ENCODE peak calls at places on chromosomes 2 and 18, in eight cellular contexts. M, P, T, B, I, E, R and F are unnamed samples.

GRCh38 chr18:11089931-11090715 is 59.2 kb downstream of the PIEZO2 start:
- DNase-seq in M (no peak), P (no peak), T (no peak), B (no peak), I (no peak), E (no peak), R (no peak), F (no peak)

GRCh38 chr18:22930089-22930713 is 2.9 kb upstream of the RBBP8 start:
- DNase-seq in M (peak; percentile 72), P (peak; percentile 93), T (peak; percentile 71), B (peak; percentile 78), I (peak; percentile 80), E (peak; percentile 26), R (peak; percentile 74), F (peak; percentile 56)

GRCh38 chr18:61669320-61669719 is 223.5 kb downstream of the RNF152 start:
- DNase-seq in M (no peak), P (no peak), T (no peak), B (no peak), I (no peak), E (no peak), R (no peak), F (no peak)

GRCh38 chr18:13300029-13300428 is 81.5 kb downstream of the LDLRAD4 start:
- DNase-seq in M (no peak), P (no peak), T (no peak), B (no peak), I (no peak), E (no peak), R (peak; percentile 10), F (no peak)

GRCh38 chr2:190948671-190949070 is 65.3 kb downstream of the STAT1 start:
- DNase-seq in M (no peak), P (peak; percentile 29), T (no peak), B (no peak), I (no peak), E (no peak), R (no peak), F (no peak)

GRCh38 chr2:55134316-55134706 is 84.1 kb upstream of the RTN4 start:
- DNase-seq in M (no peak), P (peak; percentile 19), T (no peak), B (no peak), I (no peak), E (no peak), R (no peak), F (no peak)

GRCh38 chr2:154620490-154620889 is 78.0 kb upstream of the KCNJ3 start:
- DNase-seq in M (no peak), P (no peak), T (no peak), B (no peak), I (no peak), E (no peak), R (no peak), F (no peak)

GRCh38 chr2:693606-694005 is 16.4 kb upstream of the TMEM18 start:
- DNase-seq in M (no peak), P (no peak), T (no peak), B (no peak), I (no peak), E (no peak), R (no peak), F (no peak)

GRCh38 chr2:132640116-132640515 is 29.9 kb downstream of the LYPD1 start:
- DNase-seq in M (no peak), P (no peak), T (no peak), B (no peak), I (no peak), E (no peak), R (no peak), F (no peak)

GRCh38 chr18:59052965-59053960 is 86.4 kb upstream of the SEC11C start:
- DNase-seq in M (no peak), P (no peak), T (no peak), B (no peak), I (no peak), E (no peak), R (no peak), F (no peak)

GRCh38 chr2:219056896-219057708 is 3.6 kb downstream of the IHH start:
- DNase-seq in M (no peak), P (no peak), T (no peak), B (no peak), I (no peak), E (no peak), R (no peak), F (no peak)

GRCh38 chr18:42437001-42437400 is 482.0 kb downstream of the PIK3C3 start:
- DNase-seq in M (no peak), P (no peak), T (no peak), B (no peak), I (no peak), E (no peak), R (no peak), F (no peak)

GRCh38 chr2:39631715-39632114 is 34.0 kb upstream of the TMEM178A start:
- DNase-seq in M (no peak), P (no peak), T (no peak), B (no peak), I (no peak), E (no peak), R (no peak), F (no peak)

GRCh38 chr2:200405599-200406298 is 99.3 kb downstream of the SPATS2L start:
- DNase-seq in M (no peak), P (no peak), T (no peak), B (no peak), I (no peak), E (peak; percentile 42), R (no peak), F (no peak)

GRCh38 chr2:69138793-69139510 is 126.0 kb downstream of the ANTXR1 start:
- DNase-seq in M (no peak), P (no peak), T (no peak), B (no peak), I (peak; percentile 86), E (no peak), R (no peak), F (no peak)

GRCh38 chr2:213098612-213099011 is 52.8 kb downstream of the IKZF2 start:
- DNase-seq in M (no peak), P (no peak), T (no peak), B (no peak), I (no peak), E (no peak), R (no peak), F (no peak)